ENCODE peak calls at places on chromosomes 3 and 15, in four cellular contexts. One of them, this sample, is unnamed.

GRCh38 chr15:100926971-100927756 is 8.0 kb downstream of the LRRK1 start:
- DNase-seq in nephron progenitor cell: no peak
- DNase-seq in progenitor cell of endocrine pancreas: no peak
- DNase-seq in endothelial cell: no peak
- DNase-seq in this sample: no peak

GRCh38 chr3:156630081-156630772 is 44.2 kb upstream of the TIPARP start:
- DNase-seq in endothelial cell: no peak
- DNase-seq in nephron progenitor cell: peak; percentile 11
- DNase-seq in progenitor cell of endocrine pancreas: no peak
- DNase-seq in this sample: no peak

GRCh38 chr3:120364821-120365220 is 15.7 kb upstream of the LRRC58 start:
- DNase-seq in progenitor cell of endocrine pancreas: no peak
- DNase-seq in nephron progenitor cell: no peak
- DNase-seq in endothelial cell: no peak
- DNase-seq in this sample: no peak

GRCh38 chr15:80611543-80612080 is 83.5 kb upstream of the ABHD17C start:
- DNase-seq in progenitor cell of endocrine pancreas: no peak
- DNase-seq in nephron progenitor cell: peak; percentile 24
- DNase-seq in endothelial cell: no peak
- DNase-seq in this sample: no peak

GRCh38 chr3:50525987-50526386 is 22.6 kb upstream of the CACNA2D2 start:
- DNase-seq in nephron progenitor cell: peak; percentile 82
- DNase-seq in progenitor cell of endocrine pancreas: peak; percentile 67
- DNase-seq in endothelial cell: peak; percentile 56
- DNase-seq in this sample: no peak

GRCh38 chr3:129975332-129976090 is 991 bp downstream of the TRH start:
- DNase-seq in endothelial cell: peak; percentile 22
- DNase-seq in progenitor cell of endocrine pancreas: peak; percentile 15
- DNase-seq in nephron progenitor cell: peak; percentile 61
- DNase-seq in this sample: peak; percentile 72

GRCh38 chr3:114624676-114625181 is 330.9 kb downstream of the TIGIT start:
- DNase-seq in progenitor cell of endocrine pancreas: no peak
- DNase-seq in endothelial cell: no peak
- DNase-seq in nephron progenitor cell: peak; percentile 6
- DNase-seq in this sample: peak; percentile 25

GRCh38 chr3:193229851-193230250 is 11.2 kb upstream of the PLAAT1 start:
- DNase-seq in nephron progenitor cell: no peak
- DNase-seq in endothelial cell: no peak
- DNase-seq in progenitor cell of endocrine pancreas: no peak
- DNase-seq in this sample: no peak

GRCh38 chr3:32239638-32240550 is 1.4 kb downstream of the CMTM8 start:
- DNase-seq in progenitor cell of endocrine pancreas: peak; percentile 29
- DNase-seq in nephron progenitor cell: peak; percentile 16
- DNase-seq in endothelial cell: peak; percentile 44
- DNase-seq in this sample: peak; percentile 33

DNA sequence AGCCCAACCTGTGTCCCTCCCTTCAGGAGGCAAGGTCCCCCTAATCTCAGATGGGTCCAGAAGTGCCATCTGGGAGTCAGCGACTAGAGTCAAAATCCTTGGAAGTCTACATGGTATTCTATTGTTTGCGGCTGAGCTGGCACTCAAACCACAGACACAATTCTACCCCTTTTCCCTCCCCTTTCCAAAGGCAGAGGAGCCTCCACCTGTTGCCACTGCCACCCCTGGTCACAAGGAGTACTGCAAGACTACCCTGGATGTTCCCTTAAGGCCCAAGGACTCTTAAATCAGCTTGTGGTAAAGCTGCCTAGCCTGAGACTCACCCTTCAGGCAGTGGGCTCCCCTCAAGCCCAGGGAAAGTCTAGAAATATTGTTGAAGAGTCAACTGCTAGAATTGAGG is 4.3 kb upstream of the OR5H6 start:
- DNase-seq in progenitor cell of endocrine pancreas: no peak
- DNase-seq in endothelial cell: no peak
- DNase-seq in nephron progenitor cell: no peak
- DNase-seq in this sample: no peak
- TF ChIP-seq CTCF in progenitor cell of endocrine pancreas: no peak
- TF ChIP-seq CTCF in endothelial cell: no peak
- TF ChIP-seq CTCF in nephron progenitor cell: no peak
- TF ChIP-seq CTCF in this sample: no peak

GRCh38 chr3:142983318-142983717 is 18.1 kb upstream of the U2SURP start:
- DNase-seq in endothelial cell: no peak
- DNase-seq in nephron progenitor cell: no peak
- DNase-seq in progenitor cell of endocrine pancreas: no peak
- DNase-seq in this sample: no peak

GRCh38 chr3:142984255-142984654 is 17.1 kb upstream of the U2SURP start:
- DNase-seq in endothelial cell: no peak
- DNase-seq in nephron progenitor cell: no peak
- DNase-seq in progenitor cell of endocrine pancreas: no peak
- DNase-seq in this sample: no peak

GRCh38 chr3:142981901-142982773 is 18.7 kb upstream of the PAQR9 start:
- DNase-seq in progenitor cell of endocrine pancreas: no peak
- DNase-seq in endothelial cell: no peak
- DNase-seq in nephron progenitor cell: no peak
- DNase-seq in this sample: no peak

GRCh38 chr3:142977399-142977728 is 13.9 kb upstream of the PAQR9 start:
- DNase-seq in progenitor cell of endocrine pancreas: no peak
- DNase-seq in endothelial cell: no peak
- DNase-seq in nephron progenitor cell: no peak
- DNase-seq in this sample: no peak

DNA sequence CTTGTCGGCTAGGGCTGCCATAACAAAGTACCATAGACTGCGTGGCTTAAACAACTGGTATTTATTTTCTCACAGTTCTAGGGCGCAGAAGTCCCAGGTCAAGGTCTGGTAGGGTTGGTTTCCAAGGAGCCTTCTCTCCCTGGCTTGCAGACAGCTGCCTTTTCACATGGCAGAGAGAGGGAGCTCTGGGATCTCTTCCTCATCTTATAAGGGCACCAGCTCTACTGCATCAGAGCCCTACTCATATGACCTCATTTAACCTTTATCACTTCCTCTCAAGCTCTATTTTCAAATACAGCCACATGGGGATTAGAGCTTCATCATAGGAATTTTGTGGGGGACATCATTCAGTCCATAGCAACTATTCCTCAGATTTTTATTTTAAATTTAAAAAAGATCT is 17.6 kb upstream of the PAQR9 start:
- DNase-seq in endothelial cell: no peak
- DNase-seq in progenitor cell of endocrine pancreas: no peak
- DNase-seq in nephron progenitor cell: no peak
- DNase-seq in this sample: no peak
- TF ChIP-seq CTCF in endothelial cell: no peak
- TF ChIP-seq CTCF in progenitor cell of endocrine pancreas: no peak
- TF ChIP-seq CTCF in nephron progenitor cell: no peak
- TF ChIP-seq CTCF in this sample: no peak

GRCh38 chr15:40508216-40508615 is 37.4 kb downstream of the CHST14 start:
- DNase-seq in endothelial cell: no peak
- DNase-seq in progenitor cell of endocrine pancreas: no peak
- DNase-seq in nephron progenitor cell: no peak
- DNase-seq in this sample: no peak

GRCh38 chr15:40511093-40511471 is 40.3 kb downstream of the CHST14 start:
- DNase-seq in nephron progenitor cell: no peak
- DNase-seq in endothelial cell: no peak
- DNase-seq in progenitor cell of endocrine pancreas: no peak
- DNase-seq in this sample: no peak

GRCh38 chr15:40510201-40510600 is 39.4 kb downstream of the CHST14 start:
- DNase-seq in progenitor cell of endocrine pancreas: no peak
- DNase-seq in endothelial cell: no peak
- DNase-seq in nephron progenitor cell: no peak
- DNase-seq in this sample: no peak

GRCh38 chr15:40511472-40512133 is 40.8 kb downstream of the CHST14 start:
- DNase-seq in progenitor cell of endocrine pancreas: peak; percentile 57
- DNase-seq in nephron progenitor cell: peak; percentile 80
- DNase-seq in endothelial cell: peak; percentile 54
- DNase-seq in this sample: peak; percentile 69

DNA sequence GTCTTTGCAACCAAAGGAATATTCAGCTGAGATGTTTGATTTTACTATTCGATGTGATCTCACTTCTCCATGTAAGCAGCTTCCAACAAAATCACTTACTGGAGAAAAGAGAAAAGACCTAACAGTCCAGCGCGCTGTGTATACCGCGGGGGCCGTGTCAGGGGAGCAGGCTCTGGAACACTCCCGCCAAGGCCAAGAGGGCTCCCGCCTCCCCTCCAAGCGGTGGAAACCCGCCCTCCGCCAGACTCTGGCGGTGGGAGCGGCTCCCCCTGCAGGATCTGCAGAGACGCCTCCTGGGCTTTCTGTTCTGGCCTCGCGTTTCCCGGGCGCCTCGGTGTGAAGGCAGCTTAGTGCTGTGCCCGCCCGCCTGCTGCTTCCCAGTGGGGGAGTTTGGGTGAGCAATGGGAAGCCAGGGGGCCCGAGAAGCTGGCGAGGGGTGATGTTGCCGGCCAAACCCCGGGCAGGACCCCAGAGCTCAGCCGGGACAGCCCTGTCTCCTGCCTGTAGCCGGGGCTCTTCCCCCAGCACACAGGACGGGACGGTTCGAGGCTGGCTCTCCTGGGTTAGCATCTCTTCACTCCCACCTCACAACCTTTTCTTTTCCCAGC is 36.3 kb downstream of the CHST14 start:
- DNase-seq in endothelial cell: peak; percentile 82
- DNase-seq in nephron progenitor cell: peak; percentile 85
- DNase-seq in progenitor cell of endocrine pancreas: peak; percentile 78
- DNase-seq in this sample: peak; percentile 89
- TF ChIP-seq CTCF in endothelial cell: no peak
- TF ChIP-seq CTCF in nephron progenitor cell: peak; percentile 60
- TF ChIP-seq CTCF in progenitor cell of endocrine pancreas: peak; percentile 78
- TF ChIP-seq CTCF in this sample: peak; percentile 15

DNA sequence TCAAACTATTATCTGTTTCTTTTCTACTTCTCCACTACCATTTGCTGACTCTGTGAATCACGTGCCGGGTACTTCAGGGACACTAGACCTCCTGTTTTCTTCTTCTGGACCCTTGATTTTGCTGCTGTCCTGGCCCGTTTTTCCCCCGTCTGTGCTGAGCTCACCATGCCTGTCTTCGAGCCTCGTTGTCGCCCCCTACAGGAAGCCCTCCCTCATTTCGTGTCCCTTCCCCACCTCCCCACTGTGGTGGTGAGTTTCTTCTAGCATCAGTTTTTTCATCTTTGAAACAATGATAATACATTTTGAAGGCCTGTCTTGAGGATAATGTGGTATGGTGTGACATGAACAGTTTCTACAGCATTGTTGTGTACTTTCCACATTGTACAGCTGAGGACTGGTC is 12.8 kb downstream of the GABRG3 start:
- DNase-seq in progenitor cell of endocrine pancreas: no peak
- DNase-seq in endothelial cell: no peak
- DNase-seq in nephron progenitor cell: no peak
- DNase-seq in this sample: no peak
- TF ChIP-seq CTCF in progenitor cell of endocrine pancreas: peak; percentile 21
- TF ChIP-seq CTCF in endothelial cell: peak; percentile 50
- TF ChIP-seq CTCF in nephron progenitor cell: no peak
- TF ChIP-seq CTCF in this sample: peak; percentile 23

DNA sequence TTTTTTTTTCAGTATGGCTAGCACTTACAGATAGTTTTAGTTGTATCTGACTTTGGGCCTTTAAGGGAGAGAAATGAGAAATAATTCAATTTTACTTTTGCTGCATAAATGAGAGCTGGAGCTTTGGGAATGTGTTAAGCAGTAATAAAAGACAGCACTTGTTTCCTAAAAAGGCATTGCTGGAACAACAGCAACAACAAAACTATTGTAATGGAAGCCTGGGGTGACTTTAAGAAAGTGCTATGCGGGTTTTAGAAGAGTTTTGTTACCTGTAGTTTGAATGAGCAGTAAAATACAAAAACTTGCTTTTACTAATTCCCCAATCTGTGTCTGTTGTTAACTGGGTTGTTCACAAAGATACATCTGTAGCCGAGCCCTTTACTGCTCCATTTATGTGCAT is 774.0 kb upstream of the ARPP21 start:
- DNase-seq in endothelial cell: no peak
- DNase-seq in nephron progenitor cell: no peak
- DNase-seq in progenitor cell of endocrine pancreas: no peak
- DNase-seq in this sample: no peak
- TF ChIP-seq CTCF in endothelial cell: no peak
- TF ChIP-seq CTCF in nephron progenitor cell: no peak
- TF ChIP-seq CTCF in progenitor cell of endocrine pancreas: no peak
- TF ChIP-seq CTCF in this sample: no peak

GRCh38 chr15:94667109-94667508 is 435.7 kb downstream of the MCTP2 start:
- DNase-seq in nephron progenitor cell: no peak
- DNase-seq in progenitor cell of endocrine pancreas: no peak
- DNase-seq in endothelial cell: no peak
- DNase-seq in this sample: no peak

GRCh38 chr15:94670436-94671034 is 439.2 kb downstream of the MCTP2 start:
- DNase-seq in endothelial cell: no peak
- DNase-seq in nephron progenitor cell: no peak
- DNase-seq in progenitor cell of endocrine pancreas: no peak
- DNase-seq in this sample: no peak

GRCh38 chr15:94674251-94674650 is 442.9 kb downstream of the MCTP2 start:
- DNase-seq in nephron progenitor cell: no peak
- DNase-seq in endothelial cell: no peak
- DNase-seq in progenitor cell of endocrine pancreas: no peak
- DNase-seq in this sample: no peak

GRCh38 chr15:94673801-94674200 is 442.4 kb downstream of the MCTP2 start:
- DNase-seq in endothelial cell: no peak
- DNase-seq in nephron progenitor cell: no peak
- DNase-seq in progenitor cell of endocrine pancreas: no peak
- DNase-seq in this sample: no peak

GRCh38 chr15:94671845-94672524 is 440.6 kb downstream of the MCTP2 start:
- DNase-seq in progenitor cell of endocrine pancreas: no peak
- DNase-seq in nephron progenitor cell: peak; percentile 22
- DNase-seq in endothelial cell: peak; percentile 33
- DNase-seq in this sample: peak; percentile 31
- TF ChIP-seq CTCF in progenitor cell of endocrine pancreas: no peak
- TF ChIP-seq CTCF in nephron progenitor cell: no peak
- TF ChIP-seq CTCF in endothelial cell: no peak
- TF ChIP-seq CTCF in this sample: no peak